ENCODE peak calls at places on chromosome 14, in five cellular contexts. T, M, Q, B and O are unnamed samples.

GRCh38 chr14:80847093-80847492 is 94.4 kb downstream of the CEP128 start:
- DNase-seq in B (no peak), M (no peak), Q (no peak), T (no peak), O (no peak)

GRCh38 chr14:26917086-26917485 is 319.3 kb upstream of the NOVA1 start:
- DNase-seq in B (no peak), Q (peak), M (no peak), T (peak), O (peak)

GRCh38 chr14:22427771-22428228 is 161.2 kb downstream of the DAD1 start:
- DNase-seq in Q (peak), B (peak), M (no peak), T (peak), O (no peak)

GRCh38 chr14:95046711-95047681 is 110.3 kb downstream of the DICER1 start:
- DNase-seq in B (peak), M (no peak), T (no peak), Q (peak), O (no peak)

GRCh38 chr14:95452890-95453712 is 63.3 kb downstream of the SYNE3 start:
- DNase-seq in T (no peak), M (no peak), B (no peak), Q (no peak), O (no peak)

GRCh38 chr14:61566537-61567225 is 128.6 kb upstream of the HIF1A start:
- DNase-seq in Q (peak), T (no peak), B (no peak), M (no peak), O (no peak)

GRCh38 chr14:89792489-89793366 is 161.8 kb downstream of the EFCAB11 start:
- DNase-seq in T (peak), M (no peak), B (no peak), Q (no peak), O (no peak)

GRCh38 chr14:92473947-92474535 is 39.5 kb upstream of the RIN3 start:
- DNase-seq in B (no peak), T (no peak), Q (no peak), M (no peak), O (no peak)

GRCh38 chr14:69483765-69484443 is 624 bp upstream of the PLEKHD1 start:
- DNase-seq in T (no peak), M (no peak), B (no peak), Q (peak), O (peak)

GRCh38 chr14:89240414-89240813 is 176.6 kb downstream of the FOXN3 start:
- DNase-seq in B (no peak), M (no peak), T (no peak), Q (no peak), O (no peak)

GRCh38 chr14:60651051-60651935 is 2.0 kb upstream of the SIX1 start:
- DNase-seq in T (no peak), M (no peak), B (no peak), Q (no peak), O (peak)

GRCh38 chr14:49549881-49550280 is 36.3 kb downstream of the RPS29 start:
- DNase-seq in T (no peak), B (peak), M (no peak), Q (peak), O (peak)

GRCh38 chr14:83419420-83419819 is 1885.8 kb upstream of the SEL1L start:
- DNase-seq in Q (no peak), M (no peak), T (no peak), B (no peak), O (no peak)

GRCh38 chr14:57247283-57247682 is 21.4 kb downstream of the EXOC5 start:
- DNase-seq in Q (no peak), B (no peak), T (no peak), M (no peak), O (no peak)

GRCh38 chr14:100306506-100307214 is 416 bp upstream of the SLC25A29 start:
- DNase-seq in B (peak), M (peak), Q (peak), T (peak), O (peak)

GRCh38 chr14:55843718-55844403 is 263.9 kb downstream of the KTN1 start:
- DNase-seq in B (no peak), T (no peak), M (no peak), Q (no peak), O (no peak)

GRCh38 chr14:50364792-50365191 is 31.9 kb downstream of the CDKL1 start:
- DNase-seq in M (no peak), Q (peak), T (no peak), B (no peak), O (no peak)

GRCh38 chr14:50000215-50001145 is 107.6 kb downstream of the ARF6 start:
- DNase-seq in Q (peak), M (peak), B (peak), T (peak), O (peak)

GRCh38 chr14:57302883-57303282 is 34.1 kb downstream of the AP5M1 start:
- DNase-seq in Q (no peak), M (no peak), T (no peak), B (no peak), O (no peak)

GRCh38 chr14:49366416-49366815 is 219.8 kb downstream of the RPS29 start:
- DNase-seq in B (peak), Q (peak), T (no peak), M (no peak), O (no peak)

GRCh38 chr14:58298477-58298879 is at the start of gene ARID4A:
- DNase-seq in M (no peak), B (peak), T (no peak), Q (no peak), O (no peak)

GRCh38 chr14:20808084-20808483 is 5.4 kb upstream of the RNASE1 start:
- DNase-seq in Q (no peak), M (no peak), T (no peak), B (peak), O (no peak)

GRCh38 chr14:80959448-80960006 is 4.1 kb downstream of the TSHR start:
- DNase-seq in T (no peak), Q (no peak), B (no peak), M (peak), O (no peak)

GRCh38 chr14:47278233-47278842 is 397.1 kb downstream of the MDGA2 start:
- DNase-seq in M (no peak), T (no peak), Q (peak), B (peak), O (peak)

GRCh38 chr14:104390941-104391901 is 188.3 kb upstream of the C14orf180 start:
- DNase-seq in B (peak), Q (no peak), T (no peak), M (no peak), O (peak)

GRCh38 chr14:75933712-75934296 is 48.0 kb downstream of the TGFB3 start:
- DNase-seq in M (no peak), B (no peak), Q (no peak), T (no peak), O (no peak)

GRCh38 chr14:64566651-64567122 is 16.9 kb downstream of the PPP1R36 start:
- DNase-seq in Q (no peak), T (peak), B (peak), M (no peak), O (no peak)

GRCh38 chr14:92917041-92917940 is 5.7 kb upstream of the CHGA start:
- DNase-seq in B (no peak), M (no peak), Q (no peak), T (no peak), O (no peak)

GRCh38 chr14:101965796-101966718 is 1.7 kb downstream of the DYNC1H1 start:
- DNase-seq in M (no peak), B (no peak), T (no peak), Q (no peak), O (peak)

GRCh38 chr14:94903338-94903737 is 133.4 kb upstream of the GSC start:
- DNase-seq in B (peak), T (no peak), Q (no peak), M (no peak), O (no peak)

GRCh38 chr14:54808326-54809161 is 94.1 kb downstream of the GCH1 start:
- DNase-seq in T (no peak), Q (no peak), M (no peak), B (no peak), O (no peak)

GRCh38 chr14:63205281-63205575 is 985 bp downstream of the RHOJ start:
- DNase-seq in Q (no peak), T (no peak), M (no peak), B (no peak), O (no peak)

GRCh38 chr14:99675381-99675835 is 8.7 kb upstream of the CYP46A1 start:
- DNase-seq in T (no peak), Q (no peak), B (no peak), M (no peak), O (peak)

DNA sequence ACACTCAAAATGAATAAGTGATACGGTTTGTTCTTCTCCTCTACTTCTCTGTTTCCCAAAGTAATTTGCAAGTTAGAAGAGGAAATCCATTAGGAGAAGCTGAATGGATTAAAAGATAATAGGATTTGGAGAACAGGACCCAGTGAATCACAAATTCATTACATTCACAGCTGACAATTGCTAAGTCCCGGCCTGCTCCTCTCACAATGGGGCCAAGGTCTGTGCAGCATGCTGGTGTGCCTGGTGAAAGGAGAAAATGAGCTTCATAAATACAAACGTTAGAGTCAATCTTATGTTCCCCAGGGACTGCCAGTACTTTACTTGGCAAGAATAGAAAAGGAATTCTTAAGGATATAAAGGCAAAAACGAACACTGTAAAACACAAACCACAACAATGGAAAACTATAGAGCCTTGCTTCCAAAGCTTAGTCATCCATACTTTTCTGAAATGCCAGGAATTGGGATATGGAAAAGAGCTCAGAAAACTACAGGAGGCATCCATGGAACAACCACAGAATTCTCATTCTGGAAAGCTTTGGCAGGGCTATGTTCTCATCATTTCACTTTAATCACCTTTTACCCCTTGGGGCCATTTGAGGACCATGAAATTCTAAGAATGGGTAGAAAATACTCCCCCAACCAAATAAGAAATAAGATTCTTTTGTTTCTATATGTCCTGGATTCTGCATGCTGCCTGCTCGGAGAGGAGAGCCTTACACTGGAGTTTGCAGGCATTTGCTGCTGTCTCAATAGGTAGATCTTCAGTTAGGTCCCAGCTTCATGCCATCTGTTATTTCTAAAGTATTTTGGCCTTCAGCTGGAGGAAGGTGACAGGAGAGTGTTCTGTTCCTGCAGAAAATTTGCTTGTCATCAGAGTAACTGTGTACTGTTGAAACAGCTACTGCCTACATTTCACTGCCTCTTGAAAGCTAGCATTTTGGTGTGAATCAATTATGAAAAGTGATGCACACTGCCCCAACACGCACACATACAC is 966.6 kb downstream of the NRXN3 start:
- DNase-seq in Q (no peak), T (no peak), B (no peak), M (no peak), O (peak)
- H3K4me3 ChIP-seq in Q (no peak), T (no peak), B (no peak), M (no peak), O (no peak)

DNA sequence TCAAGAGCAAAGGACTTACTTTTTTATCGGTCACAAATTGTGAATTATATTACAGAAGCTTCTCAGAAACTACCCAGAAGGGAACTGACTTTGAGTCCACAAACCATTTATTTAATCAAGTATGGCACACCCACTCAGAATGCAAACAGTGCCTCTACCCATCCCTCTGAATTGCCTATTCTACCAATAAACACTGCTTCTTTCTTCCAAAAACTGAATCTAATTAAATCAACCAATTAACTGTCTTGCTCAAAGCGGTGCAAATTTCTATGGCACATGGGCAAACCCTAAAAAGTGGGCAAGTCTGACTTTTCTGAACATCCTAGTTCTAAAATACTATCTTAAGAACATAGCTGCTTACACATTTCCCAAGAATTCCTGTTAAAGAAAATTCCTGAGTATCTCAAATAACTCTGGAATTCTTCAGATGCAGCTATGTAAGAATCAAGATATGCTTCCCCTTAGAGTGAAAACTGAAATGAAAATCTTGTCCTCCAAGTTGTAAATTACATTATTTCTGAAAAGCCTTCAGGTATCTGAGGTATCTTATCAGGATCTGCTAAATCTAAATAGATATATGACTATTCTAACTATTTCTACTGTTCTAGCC is 4.3 kb downstream of the SPTLC2 start:
- DNase-seq in T (no peak), Q (no peak), B (no peak), M (no peak), O (no peak)
- H3K4me3 ChIP-seq in T (no peak), Q (no peak), B (no peak), M (no peak), O (no peak)

DNA sequence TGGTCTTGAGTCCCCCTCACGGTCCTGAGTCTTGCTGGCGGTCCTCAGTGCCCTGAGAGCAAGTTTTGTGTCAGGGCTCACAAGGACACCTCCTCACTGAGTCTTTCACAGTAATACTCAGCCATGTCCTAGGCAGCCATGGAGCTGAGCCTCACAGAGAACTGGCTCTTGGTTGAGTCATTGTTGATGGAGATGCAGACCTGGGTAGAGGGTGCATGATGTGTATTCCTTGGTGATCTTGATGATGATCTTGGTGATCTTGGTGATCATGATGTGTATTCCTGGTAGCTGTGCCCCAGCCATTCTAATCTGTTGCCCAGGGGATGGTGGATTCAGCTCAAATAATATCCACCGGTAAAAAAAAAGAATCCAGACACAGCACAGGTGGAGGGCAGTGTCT is 495.4 kb downstream of the TMEM121 start:
- DNase-seq in M (no peak), B (no peak), T (no peak), Q (no peak), O (no peak)
- H3K4me3 ChIP-seq in M (no peak), B (no peak), T (no peak), Q (no peak), O (no peak)

DNA sequence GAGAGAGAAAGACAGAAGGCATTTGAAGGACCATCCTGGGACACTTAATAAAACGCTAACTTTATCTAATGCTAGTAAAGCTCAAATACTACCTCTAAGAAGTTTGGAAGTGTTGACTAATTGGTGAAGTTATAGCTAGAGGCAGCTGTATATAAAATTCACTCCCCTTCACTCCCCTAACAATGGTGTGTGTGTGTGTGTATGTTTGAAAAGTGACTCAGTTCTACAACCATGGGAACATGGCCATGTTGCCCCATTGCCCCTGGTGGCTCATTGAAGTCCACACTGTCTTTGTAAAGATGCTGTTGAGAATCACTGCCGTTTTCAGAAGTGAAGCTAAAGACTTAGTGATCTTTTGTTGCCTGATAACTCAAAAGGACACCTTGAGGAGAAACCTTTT is 262.4 kb downstream of the NPAS3 start:
- DNase-seq in T (no peak), B (no peak), Q (no peak), M (no peak), O (no peak)
- H3K4me3 ChIP-seq in T (no peak), B (no peak), Q (no peak), M (no peak), O (no peak)